ENCODE peak calls at places on chromosomes 16 and 17, in six cellular contexts. L, J, R, Q, I and Y are unnamed samples.

GRCh38 chr17:28774206-28774605 is 30.4 kb downstream of the TRAF4 start:
- DNase-seq in L (no peak), J (no peak), R (no peak), Q (no peak), I (no peak), Y (no peak)

GRCh38 chr16:57679016-57679415 is 10.9 kb downstream of the ADGRG3 start:
- DNase-seq in L (no peak), J (no peak), R (no peak), Q (no peak), I (no peak), Y (no peak)

GRCh38 chr17:2438823-2439222 is 38.0 kb upstream of the MNT start:
- DNase-seq in L (no peak), J (peak), R (no peak), Q (no peak), I (no peak), Y (no peak)

GRCh38 chr16:53098526-53099317 is 43.9 kb downstream of the CHD9 start:
- DNase-seq in L (peak), J (peak), R (peak), Q (peak), I (peak), Y (peak)

GRCh38 chr16:5041604-5042133 is 7.9 kb upstream of the NAGPA start:
- DNase-seq in L (no peak), J (no peak), R (no peak), Q (no peak), I (no peak), Y (peak)

GRCh38 chr16:75458439-75458838 is 6.0 kb downstream of the TMEM170A start:
- DNase-seq in L (no peak), J (no peak), R (no peak), Q (no peak), I (no peak), Y (no peak)

GRCh38 chr17:6610011-6610410 is 30.5 kb downstream of the KIAA0753 start:
- DNase-seq in L (no peak), J (no peak), R (no peak), Q (no peak), I (no peak), Y (no peak)

GRCh38 chr17:78390241-78391050 is 12.0 kb downstream of the PGS1 start:
- DNase-seq in L (peak), J (no peak), R (no peak), Q (no peak), I (no peak), Y (no peak)

GRCh38 chr16:84138824-84139627 is 6.0 kb downstream of the HSDL1 start:
- DNase-seq in L (no peak), J (no peak), R (peak), Q (no peak), I (peak), Y (peak)

GRCh38 chr16:81902025-81902424 is 109.2 kb downstream of the SDR42E1 start:
- DNase-seq in L (no peak), J (no peak), R (no peak), Q (peak), I (peak), Y (no peak)

GRCh38 chr16:1333149-1333812 is at the start of gene BAIAP3:
- DNase-seq in L (peak), J (no peak), R (peak), Q (no peak), I (no peak), Y (no peak)

GRCh38 chr16:278863-279366 is 1.5 kb upstream of the ARHGDIG start:
- DNase-seq in L (no peak), J (peak), R (peak), Q (peak), I (peak), Y (peak)

GRCh38 chr16:20249247-20249646 is 78.1 kb downstream of the GP2 start:
- DNase-seq in L (no peak), J (no peak), R (no peak), Q (no peak), I (no peak), Y (no peak)

GRCh38 chr16:81237282-81237681 is 1.2 kb upstream of the BCO1 start:
- DNase-seq in L (no peak), J (no peak), R (no peak), Q (no peak), I (no peak), Y (no peak)

GRCh38 chr17:28865946-28866752 is 11.3 kb downstream of the ERAL1 start:
- DNase-seq in L (no peak), J (peak), R (peak), Q (peak), I (no peak), Y (no peak)

GRCh38 chr17:20008242-20009051 is 712 bp upstream of the SPECC1 start:
- DNase-seq in L (peak), J (peak), R (peak), Q (no peak), I (no peak), Y (no peak)

GRCh38 chr17:75364078-75364477 is 41.4 kb downstream of the GRB2 start:
- DNase-seq in L (no peak), J (no peak), R (no peak), Q (no peak), I (no peak), Y (no peak)

GRCh38 chr16:26727801-26728200 is 338.9 kb upstream of the C16orf82 start:
- DNase-seq in L (no peak), J (no peak), R (no peak), Q (no peak), I (no peak), Y (no peak)

GRCh38 chr16:30115238-30115637 is 1.9 kb upstream of the GDPD3 start:
- DNase-seq in L (no peak), J (no peak), R (no peak), Q (no peak), I (no peak), Y (no peak)

GRCh38 chr16:1548727-1549126 is 15.3 kb downstream of the TMEM204 start:
- DNase-seq in L (no peak), J (no peak), R (no peak), Q (peak), I (no peak), Y (no peak)

GRCh38 chr17:38459556-38459955 is 31.3 kb downstream of the ARHGAP23 start:
- DNase-seq in L (no peak), J (no peak), R (no peak), Q (no peak), I (no peak), Y (no peak)

GRCh38 chr17:45123930-45124796 is 8.2 kb downstream of the PLCD3 start:
- DNase-seq in L (peak), J (peak), R (peak), Q (peak), I (peak), Y (no peak)

GRCh38 chr17:60391419-60392041 is 403 bp downstream of the USP32 start:
- DNase-seq in L (peak), J (no peak), R (no peak), Q (no peak), I (no peak), Y (no peak)

GRCh38 chr16:81908466-81909230 is 102.6 kb downstream of the SDR42E1 start:
- DNase-seq in L (no peak), J (no peak), R (no peak), Q (no peak), I (no peak), Y (no peak)

GRCh38 chr17:16027708-16028584 is 28.3 kb downstream of the TTC19 start:
- DNase-seq in L (peak), J (peak), R (peak), Q (peak), I (peak), Y (peak)

GRCh38 chr16:58331024-58331707 is 36.3 kb upstream of the PRSS54 start:
- DNase-seq in L (no peak), J (no peak), R (peak), Q (no peak), I (no peak), Y (no peak)

GRCh38 chr16:56988161-56988947 is 1.0 kb upstream of the NLRC5 start:
- DNase-seq in L (no peak), J (no peak), R (no peak), Q (no peak), I (no peak), Y (no peak)

GRCh38 chr17:2094891-2095535 is 40.1 kb downstream of the HIC1 start:
- DNase-seq in L (no peak), J (peak), R (peak), Q (peak), I (peak), Y (no peak)

GRCh38 chr17:10803830-10804498 is at the start of gene TMEM238L:
- DNase-seq in L (no peak), J (no peak), R (no peak), Q (no peak), I (no peak), Y (no peak)

GRCh38 chr16:57888128-57888527 is 82.8 kb downstream of the CNGB1 start:
- DNase-seq in L (no peak), J (no peak), R (no peak), Q (no peak), I (no peak), Y (no peak)

GRCh38 chr16:21272253-21272652 is 5.8 kb downstream of the CRYM start:
- DNase-seq in L (no peak), J (no peak), R (no peak), Q (no peak), I (no peak), Y (no peak)

DNA sequence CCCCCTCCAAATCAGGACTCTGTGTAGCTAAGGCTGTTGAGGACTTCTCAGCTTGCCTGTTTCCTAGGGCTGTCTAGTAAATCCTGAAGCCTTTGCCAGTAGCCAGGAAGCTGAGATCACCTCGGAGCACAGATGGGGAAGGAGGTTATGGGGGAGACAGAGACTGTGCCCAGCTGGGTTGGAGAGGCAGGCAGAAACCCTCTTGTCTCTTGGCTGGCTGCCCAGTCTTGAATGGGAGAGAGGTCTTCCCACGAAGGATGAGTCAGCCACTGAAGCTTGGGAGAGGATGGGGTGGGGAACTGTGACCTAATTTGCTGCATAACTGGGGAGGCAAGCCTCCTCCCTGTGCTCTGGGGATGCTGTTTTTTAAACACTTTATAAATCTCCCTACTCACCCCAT is 69.8 kb downstream of the SHISA9 start:
- DNase-seq in L (peak), J (peak), R (peak), Q (no peak), I (no peak), Y (no peak)
- TF ChIP-seq MYC in L (no peak), J (no peak), R (no peak), Q (no peak), I (no peak), Y (no peak)

GRCh38 chr17:3636908-3637373 is 381 bp downstream of the CTNS start:
- DNase-seq in L (no peak), J (peak), R (no peak), Q (no peak), I (no peak), Y (no peak)
- TF ChIP-seq MYC in L (no peak), J (no peak), R (no peak), Q (no peak), I (no peak), Y (no peak)

GRCh38 chr17:50841277-50841948 is 6.0 kb downstream of the WFIKKN2 start:
- DNase-seq in L (no peak), J (no peak), R (no peak), Q (no peak), I (no peak), Y (no peak)

GRCh38 chr17:50842506-50843149 is 7.2 kb downstream of the WFIKKN2 start:
- DNase-seq in L (no peak), J (no peak), R (no peak), Q (no peak), I (no peak), Y (no peak)

GRCh38 chr17:50843150-50843905 is 7.9 kb downstream of the WFIKKN2 start:
- DNase-seq in L (no peak), J (no peak), R (no peak), Q (no peak), I (no peak), Y (no peak)

GRCh38 chr17:50840311-50840851 is 5.0 kb downstream of the WFIKKN2 start:
- DNase-seq in L (no peak), J (no peak), R (no peak), Q (no peak), I (no peak), Y (no peak)

DNA sequence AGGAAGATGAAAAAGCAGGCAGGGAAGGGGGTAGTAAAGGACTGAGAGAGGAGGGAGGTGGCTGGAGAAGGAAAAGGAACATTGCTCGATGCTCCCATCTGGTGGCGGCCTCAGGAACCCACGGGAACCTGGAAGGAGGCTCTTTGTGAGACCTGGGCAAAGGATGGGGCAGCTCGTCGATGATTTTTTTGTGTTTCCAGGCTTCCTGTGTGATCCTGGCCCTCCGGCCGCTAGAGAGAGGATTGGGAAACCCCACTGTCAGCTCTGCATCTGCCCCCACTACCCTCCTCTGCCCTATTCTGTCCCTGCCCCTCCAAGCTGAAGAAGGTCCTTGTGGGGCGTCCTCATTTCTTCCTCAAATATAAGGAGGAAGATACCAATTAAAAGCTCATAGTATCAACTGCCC is 6.6 kb downstream of the WFIKKN2 start:
- DNase-seq in L (peak), J (peak), R (peak), Q (peak), I (peak), Y (no peak)
- TF ChIP-seq MYC in L (no peak), J (no peak), R (no peak), Q (no peak), I (no peak), Y (no peak)

DNA sequence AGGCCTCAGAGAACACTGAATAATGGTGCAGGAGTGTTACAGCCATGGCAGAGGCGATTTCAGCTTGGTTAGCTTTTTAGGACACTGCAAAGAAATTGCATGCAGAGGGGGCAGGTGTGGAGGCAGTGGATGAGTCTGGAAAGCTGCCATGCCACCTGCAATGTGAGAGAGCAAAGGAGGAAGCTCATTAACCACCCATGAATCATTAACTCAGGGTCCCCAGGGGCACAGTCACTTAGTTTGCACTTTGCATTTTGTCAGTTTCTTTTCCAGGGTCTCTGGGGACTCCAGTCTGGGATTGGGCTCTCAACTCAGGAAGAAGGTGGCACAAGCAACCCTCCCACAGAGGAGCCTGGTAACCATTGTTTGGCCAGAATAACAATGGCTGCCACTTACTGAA is 132.9 kb downstream of the USP31 start:
- DNase-seq in L (no peak), J (peak), R (no peak), Q (no peak), I (no peak), Y (peak)
- TF ChIP-seq MYC in L (no peak), J (no peak), R (no peak), Q (no peak), I (no peak), Y (no peak)

GRCh38 chr17:7867881-7868329 is 10.1 kb downstream of the CYB5D1 start:
- DNase-seq in L (no peak), J (peak), R (no peak), Q (no peak), I (no peak), Y (no peak)
- TF ChIP-seq MYC in L (no peak), J (no peak), R (no peak), Q (no peak), I (no peak), Y (no peak)